ENCODE peak calls at places on chromosome 18, in seven cellular contexts. Q is GM12891, C is H1, D is HepG2, B is SK-N-SH, W is K562, F is GM12878. Y is an unnamed sample.

GRCh38 chr18:54125429-54125828 is 99.0 kb downstream of the MBD2 start:
- DNase-seq in Q (no peak), C (no peak), D (no peak), B (no peak), W (no peak), F (no peak), Y (no peak)

GRCh38 chr18:41073372-41073954 is 881.6 kb upstream of the PIK3C3 start:
- DNase-seq in B (no peak), W (no peak), C (no peak), Q (no peak), F (no peak), D (no peak), Y (no peak)

GRCh38 chr18:28511421-28511821 is 334.5 kb upstream of the CDH2 start:
- DNase-seq in Q (no peak), C (no peak), B (no peak), W (no peak), D (no peak), F (no peak), Y (no peak)

GRCh38 chr18:62784966-62785413 is 69.6 kb downstream of the PHLPP1 start:
- DNase-seq in D (no peak), Q (no peak), F (no peak), W (no peak), C (no peak), B (no peak), Y (no peak)

GRCh38 chr18:4369726-4370125 is 85.4 kb downstream of the DLGAP1 start:
- DNase-seq in F (no peak), Q (no peak), B (no peak), C (no peak), W (no peak), D (no peak), Y (no peak)

GRCh38 chr18:60910534-60910933 is 422.7 kb upstream of the CDH20 start:
- DNase-seq in D (no peak), Q (no peak), B (no peak), W (no peak), C (no peak), F (no peak), Y (no peak)

GRCh38 chr18:13381907-13382682 is 163.5 kb downstream of the LDLRAD4 start:
- DNase-seq in W (no peak), C (no peak), B (peak), F (no peak), Q (peak), D (no peak), Y (peak)

GRCh38 chr18:21930177-21930576 is 189.6 kb downstream of the MIB1 start:
- DNase-seq in F (no peak), C (no peak), D (no peak), W (no peak), Q (no peak), B (no peak), Y (no peak)

GRCh38 chr18:54774971-54775665 is 53.2 kb upstream of the RAB27B start:
- DNase-seq in Q (no peak), D (no peak), C (no peak), W (no peak), B (no peak), F (no peak), Y (no peak)

GRCh38 chr18:21843340-21843739 is 102.7 kb downstream of the MIB1 start:
- DNase-seq in Q (no peak), W (no peak), C (no peak), D (no peak), F (no peak), B (no peak), Y (no peak)

GRCh38 chr18:45900623-45901022 is 66.5 kb downstream of the EPG5 start:
- DNase-seq in Q (no peak), D (no peak), B (no peak), F (no peak), C (no peak), W (no peak), Y (no peak)

GRCh38 chr18:3603460-3604259 is 153.7 kb downstream of the TGIF1 start:
- DNase-seq in W (peak), D (peak), B (no peak), F (no peak), C (peak), Q (no peak), Y (no peak)

GRCh38 chr18:23302852-23303527 is 150.1 kb upstream of the RIOK3 start:
- DNase-seq in D (no peak), C (no peak), W (no peak), F (no peak), Q (no peak), B (no peak), Y (no peak)
- TF ChIP-seq TAF1 in D (no peak), C (no peak), W (no peak), F (no peak), Q (no peak), B (no peak), Y (no peak)

DNA sequence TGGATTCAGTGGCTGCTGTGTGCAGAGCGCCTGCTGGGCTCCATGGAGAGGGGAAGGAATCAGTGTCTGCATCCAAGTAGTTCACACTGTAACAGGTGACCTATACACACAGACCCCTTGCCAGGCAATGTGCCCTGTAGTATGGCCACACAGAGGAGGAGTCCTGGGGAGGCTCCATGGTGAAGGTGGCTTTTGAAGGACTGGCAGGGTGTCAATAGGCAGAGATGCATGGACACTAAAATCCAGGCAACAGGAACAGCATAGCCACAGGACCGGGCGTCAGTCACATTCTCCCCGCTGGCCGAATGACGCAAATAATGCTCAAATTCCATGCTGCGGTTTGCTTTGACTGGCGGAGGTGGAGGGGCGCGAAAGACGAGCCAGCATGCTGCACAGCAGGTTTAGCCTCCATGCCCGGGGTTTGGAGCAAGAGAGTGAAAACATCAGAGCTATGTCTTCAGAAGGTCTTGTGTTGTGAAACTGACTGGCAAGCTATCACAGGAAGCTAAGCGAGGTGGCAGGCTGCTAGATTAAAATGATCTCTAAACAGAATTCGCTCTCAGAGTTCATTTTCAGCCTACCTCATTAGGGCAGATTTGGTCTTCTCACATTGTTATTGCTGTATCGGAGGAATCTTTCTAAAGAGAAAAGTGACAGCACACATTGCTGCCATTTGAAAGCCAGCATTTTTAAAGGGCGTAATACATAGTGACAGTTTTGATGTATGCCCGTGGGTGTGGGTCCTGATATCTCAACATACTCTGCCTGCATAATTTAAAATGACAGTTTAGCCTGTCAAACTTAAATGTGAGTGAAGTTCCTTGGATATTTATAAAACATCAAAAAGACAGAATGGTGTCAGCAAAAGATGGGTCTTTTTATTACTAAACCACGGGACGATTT is 1.1 kb upstream of the CHMP1B start:
- DNase-seq in F (no peak), Q (no peak), W (peak), B (peak), D (peak), C (no peak), Y (no peak)
- TF ChIP-seq POLR2AphosphoS5 in F (no peak), Q (no peak), W (no peak), B (no peak), D (no peak), C (no peak), Y (no peak)

GRCh38 chr18:74351354-74351753 is 35.7 kb downstream of the C18orf63 start:
- DNase-seq in B (no peak), D (no peak), C (no peak), W (no peak), Q (no peak), F (no peak), Y (no peak)
- TF ChIP-seq TAF1 in B (no peak), D (no peak), C (no peak), W (no peak), Q (no peak), F (no peak), Y (no peak)

GRCh38 chr18:9067823-9068222 is 34.7 kb upstream of the NDUFV2 start:
- DNase-seq in F (no peak), W (peak), B (no peak), D (no peak), C (no peak), Q (no peak), Y (no peak)
- TF ChIP-seq POLR2AphosphoS5 in F (no peak), W (no peak), B (no peak), D (no peak), C (no peak), Q (no peak), Y (no peak)

GRCh38 chr18:35050004-35050623 is 8.9 kb downstream of the MAPRE2 start:
- DNase-seq in B (no peak), C (no peak), D (no peak), Q (no peak), F (no peak), W (no peak), Y (no peak)
- TF ChIP-seq TAF1 in B (no peak), C (no peak), D (no peak), Q (no peak), F (no peak), W (no peak), Y (no peak)

GRCh38 chr18:377088-377487 is 109.2 kb upstream of the THOC1 start:
- DNase-seq in D (no peak), F (no peak), B (peak), W (no peak), Q (no peak), C (no peak), Y (no peak)
- TF ChIP-seq POLR2AphosphoS5 in D (no peak), F (no peak), B (no peak), W (no peak), Q (no peak), C (no peak), Y (no peak)